ENCODE peak calls at places on chromosomes 2 and 18, in six cellular contexts. K, D, H, E, F and B are unnamed samples.

GRCh38 chr18:59033361-59033760 is 106.3 kb upstream of the SEC11C start:
- DNase-seq in F (no peak), E (no peak), D (no peak), H (no peak), K (no peak), B (no peak)

GRCh38 chr2:222424729-222425671 is 657 bp downstream of the SGPP2 start:
- DNase-seq in D (no peak), E (no peak), H (no peak), F (no peak), K (no peak), B (peak)

GRCh38 chr18:76264851-76265250 is 230.2 kb downstream of the ZNF516 start:
- DNase-seq in E (no peak), D (no peak), H (no peak), K (peak), F (no peak), B (no peak)

GRCh38 chr18:49135871-49136270 is 185.1 kb upstream of the SMAD7 start:
- DNase-seq in H (no peak), E (no peak), F (no peak), K (peak), D (no peak), B (no peak)

GRCh38 chr2:234348081-234348480 is 148.8 kb downstream of the ARL4C start:
- DNase-seq in K (peak), H (peak), D (peak), E (no peak), F (no peak), B (no peak)

GRCh38 chr2:160251566-160251965 is 51.5 kb upstream of the ITGB6 start:
- DNase-seq in E (no peak), K (no peak), D (no peak), H (peak), F (no peak), B (no peak)

GRCh38 chr2:175233135-175233719 is 51.7 kb upstream of the ATP5MC3 start:
- DNase-seq in D (no peak), K (peak), E (no peak), H (no peak), F (no peak), B (no peak)

GRCh38 chr2:216308532-216308931 is 63.8 kb downstream of the MARCHF4 start:
- DNase-seq in D (no peak), F (no peak), E (no peak), K (peak), H (no peak), B (no peak)

GRCh38 chr2:191061381-191061982 is 47.5 kb upstream of the STAT1 start:
- DNase-seq in K (no peak), D (no peak), E (no peak), F (peak), H (no peak), B (no peak)

GRCh38 chr2:114261366-114261765 is 181.1 kb upstream of the DPP10 start:
- DNase-seq in H (no peak), E (no peak), D (no peak), K (no peak), F (no peak), B (no peak)

GRCh38 chr2:125870264-125870663 is 785.7 kb upstream of the GYPC start:
- DNase-seq in F (no peak), K (no peak), H (no peak), E (no peak), D (no peak), B (no peak)

GRCh38 chr18:8525692-8526091 is 83.5 kb upstream of the RAB12 start:
- DNase-seq in D (no peak), F (no peak), H (no peak), K (no peak), E (peak), B (no peak)

GRCh38 chr2:10257500-10258147 is 45.1 kb upstream of the HPCAL1 start:
- DNase-seq in H (no peak), F (no peak), E (peak), K (no peak), D (no peak), B (no peak)

GRCh38 chr2:235639387-235639786 is 145.5 kb downstream of the AGAP1 start:
- DNase-seq in D (peak), K (peak), H (peak), E (peak), F (no peak), B (no peak)

GRCh38 chr18:2857491-2858063 is 10.8 kb downstream of the EMILIN2 start:
- DNase-seq in F (no peak), K (peak), E (peak), H (peak), D (peak), B (no peak)

GRCh38 chr2:149119358-149119757 is 80.9 kb downstream of the LYPD6B start:
- DNase-seq in H (no peak), E (no peak), D (no peak), K (no peak), F (no peak), B (no peak)

GRCh38 chr18:47254341-47254939 is 3.0 kb upstream of the SKOR2 start:
- DNase-seq in E (no peak), K (peak), F (no peak), H (no peak), D (no peak), B (peak)

GRCh38 chr2:129192117-129192516 is 787.3 kb upstream of the RAB6C start:
- DNase-seq in D (no peak), H (no peak), F (no peak), E (no peak), K (no peak), B (no peak)
- TF ChIP-seq CTCF in D (no peak), H (no peak), F (no peak), E (no peak), K (no peak), B (no peak)

DNA sequence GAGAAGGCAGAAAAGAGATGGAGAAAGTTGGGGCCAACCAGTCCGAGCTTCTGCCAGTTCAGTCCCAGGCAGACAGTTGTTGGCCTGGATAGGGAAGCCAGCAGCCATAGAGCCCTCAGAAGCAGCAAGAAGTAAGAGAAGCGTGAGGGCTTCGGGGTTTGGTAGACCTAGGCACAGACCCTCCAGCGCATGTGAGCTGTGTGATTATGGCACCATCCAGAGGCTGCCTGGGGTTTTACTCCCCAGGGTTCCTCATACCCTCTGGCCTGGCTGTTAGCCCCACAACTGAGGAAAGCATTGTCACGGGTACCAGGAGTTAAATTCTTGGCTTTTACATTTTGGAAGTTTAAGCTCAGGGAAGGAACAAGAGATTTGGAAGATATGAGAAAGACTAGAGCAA is 93.7 kb upstream of the RAB6C start:
- DNase-seq in K (no peak), F (no peak), H (no peak), E (no peak), D (no peak), B (no peak)
- TF ChIP-seq CTCF in K (no peak), F (no peak), H (no peak), E (no peak), D (no peak), B (no peak)

GRCh38 chr2:73852020-73852419 is 23.3 kb downstream of the STAMBP start:
- DNase-seq in K (peak), E (no peak), H (no peak), F (no peak), D (no peak), B (no peak)

GRCh38 chr2:73851274-73851673 is 22.5 kb downstream of the STAMBP start:
- DNase-seq in K (no peak), E (no peak), H (no peak), F (no peak), D (no peak), B (no peak)

GRCh38 chr2:73855526-73855925 is 26.8 kb downstream of the STAMBP start:
- DNase-seq in H (no peak), D (no peak), E (no peak), K (no peak), F (no peak), B (no peak)

GRCh38 chr2:73850009-73850408 is 21.2 kb downstream of the STAMBP start:
- DNase-seq in D (no peak), K (no peak), H (no peak), E (no peak), F (no peak), B (no peak)
- TF ChIP-seq CTCF in D (no peak), K (no peak), H (no peak), E (no peak), F (no peak), B (no peak)

GRCh38 chr18:23737578-23737977 is 48.3 kb downstream of the LAMA3 start:
- DNase-seq in D (no peak), K (no peak), H (no peak), E (no peak), F (no peak), B (no peak)
- TF ChIP-seq CTCF in D (no peak), K (no peak), H (no peak), E (no peak), F (no peak), B (no peak)